ENCODE peak calls at places on chromosomes 7 and 10, in seven cellular contexts. One of them, this sample, is unnamed.

GRCh38 chr7:28075674-28076358 is 104.8 kb downstream of the JAZF1 start:
- DNase-seq in H9: no peak
- DNase-seq in HCT116: no peak
- DNase-seq in OCI-LY7: no peak
- DNase-seq in brain microvascular endothelial cell: no peak
- DNase-seq in astrocyte of the spinal cord: no peak
- DNase-seq in Peyer's patch: no peak
- DNase-seq in this sample: no peak

GRCh38 chr7:36606442-36607205 is 117.7 kb downstream of the AOAH start:
- DNase-seq in astrocyte of the spinal cord: no peak
- DNase-seq in Peyer's patch: no peak
- DNase-seq in HCT116: no peak
- DNase-seq in H9: no peak
- DNase-seq in OCI-LY7: no peak
- DNase-seq in brain microvascular endothelial cell: no peak
- DNase-seq in this sample: no peak

GRCh38 chr7:73356176-73356575 is 28.2 kb downstream of the FKBP6 start:
- DNase-seq in H9: no peak
- DNase-seq in OCI-LY7: no peak
- DNase-seq in brain microvascular endothelial cell: no peak
- DNase-seq in HCT116: no peak
- DNase-seq in astrocyte of the spinal cord: no peak
- DNase-seq in Peyer's patch: no peak
- DNase-seq in this sample: no peak

GRCh38 chr10:3622427-3622826 is 162.6 kb downstream of the KLF6 start:
- DNase-seq in Peyer's patch: no peak
- DNase-seq in HCT116: no peak
- DNase-seq in brain microvascular endothelial cell: no peak
- DNase-seq in OCI-LY7: peak
- DNase-seq in H9: no peak
- DNase-seq in astrocyte of the spinal cord: no peak
- DNase-seq in this sample: no peak

GRCh38 chr10:35728341-35728740 is 86.2 kb upstream of the FZD8 start:
- DNase-seq in Peyer's patch: no peak
- DNase-seq in OCI-LY7: no peak
- DNase-seq in HCT116: no peak
- DNase-seq in H9: no peak
- DNase-seq in astrocyte of the spinal cord: no peak
- DNase-seq in brain microvascular endothelial cell: no peak
- DNase-seq in this sample: no peak

GRCh38 chr7:134905375-134905774 is 80.9 kb upstream of the AGBL3 start:
- DNase-seq in Peyer's patch: peak
- DNase-seq in H9: no peak
- DNase-seq in OCI-LY7: no peak
- DNase-seq in HCT116: no peak
- DNase-seq in brain microvascular endothelial cell: peak
- DNase-seq in astrocyte of the spinal cord: peak
- DNase-seq in this sample: no peak

GRCh38 chr10:110772454-110773025 is 99.2 kb upstream of the PDCD4 start:
- DNase-seq in brain microvascular endothelial cell: no peak
- DNase-seq in Peyer's patch: no peak
- DNase-seq in astrocyte of the spinal cord: no peak
- DNase-seq in HCT116: no peak
- DNase-seq in OCI-LY7: peak
- DNase-seq in H9: no peak
- DNase-seq in this sample: no peak

GRCh38 chr7:12802070-12802469 is 114.6 kb downstream of the ARL4A start:
- DNase-seq in OCI-LY7: no peak
- DNase-seq in HCT116: peak
- DNase-seq in brain microvascular endothelial cell: no peak
- DNase-seq in H9: no peak
- DNase-seq in Peyer's patch: peak
- DNase-seq in astrocyte of the spinal cord: no peak
- DNase-seq in this sample: no peak

GRCh38 chr10:99382181-99382580 is 48.2 kb downstream of the GOT1 start:
- DNase-seq in astrocyte of the spinal cord: no peak
- DNase-seq in HCT116: no peak
- DNase-seq in OCI-LY7: no peak
- DNase-seq in Peyer's patch: no peak
- DNase-seq in brain microvascular endothelial cell: no peak
- DNase-seq in H9: no peak
- DNase-seq in this sample: no peak

GRCh38 chr10:287814-288213 is 152.6 kb downstream of the ZMYND11 start:
- DNase-seq in brain microvascular endothelial cell: no peak
- DNase-seq in H9: peak
- DNase-seq in Peyer's patch: no peak
- DNase-seq in OCI-LY7: no peak
- DNase-seq in astrocyte of the spinal cord: no peak
- DNase-seq in HCT116: peak
- DNase-seq in this sample: no peak

GRCh38 chr10:11547111-11547625 is 64.3 kb downstream of the USP6NL start:
- DNase-seq in brain microvascular endothelial cell: peak
- DNase-seq in H9: no peak
- DNase-seq in OCI-LY7: no peak
- DNase-seq in Peyer's patch: no peak
- DNase-seq in HCT116: no peak
- DNase-seq in astrocyte of the spinal cord: peak
- DNase-seq in this sample: no peak

GRCh38 chr10:30557884-30558283 is 71.7 kb downstream of the LYZL2 start:
- DNase-seq in astrocyte of the spinal cord: peak
- DNase-seq in OCI-LY7: no peak
- DNase-seq in H9: no peak
- DNase-seq in brain microvascular endothelial cell: peak
- DNase-seq in HCT116: no peak
- DNase-seq in Peyer's patch: no peak
- DNase-seq in this sample: no peak

GRCh38 chr7:131603932-131604331 is 47.5 kb upstream of the PODXL start:
- DNase-seq in HCT116: no peak
- DNase-seq in brain microvascular endothelial cell: no peak
- DNase-seq in H9: no peak
- DNase-seq in astrocyte of the spinal cord: no peak
- DNase-seq in OCI-LY7: no peak
- DNase-seq in Peyer's patch: no peak
- DNase-seq in this sample: no peak

GRCh38 chr7:151315038-151315655 is 26.5 kb upstream of the NUB1 start:
- DNase-seq in OCI-LY7: peak
- DNase-seq in HCT116: peak
- DNase-seq in astrocyte of the spinal cord: peak
- DNase-seq in H9: peak
- DNase-seq in brain microvascular endothelial cell: peak
- DNase-seq in Peyer's patch: peak
- DNase-seq in this sample: no peak

DNA sequence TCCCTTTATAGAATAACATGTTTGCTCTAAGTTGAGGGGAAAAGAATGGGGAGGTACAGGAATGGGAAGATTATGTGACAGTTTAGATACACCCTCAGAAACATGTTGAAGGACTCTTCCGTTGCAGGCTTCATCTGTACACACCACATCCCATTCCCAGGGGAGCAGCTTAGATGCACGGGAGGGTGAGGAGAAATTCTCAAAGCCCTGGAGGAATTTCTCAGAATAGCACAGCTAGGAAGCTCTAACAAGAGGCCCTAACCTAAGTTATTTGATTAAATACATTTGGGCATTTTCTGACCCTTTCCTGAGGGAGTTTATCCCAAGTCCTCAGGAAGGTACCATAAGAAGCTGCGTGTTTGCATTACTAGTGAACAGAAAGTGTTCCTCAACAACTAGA is 660.2 kb upstream of the IGFBP3 start:
- DNase-seq in Peyer's patch: no peak
- DNase-seq in OCI-LY7: no peak
- DNase-seq in H9: no peak
- DNase-seq in brain microvascular endothelial cell: no peak
- DNase-seq in astrocyte of the spinal cord: no peak
- DNase-seq in HCT116: no peak
- DNase-seq in this sample: no peak
- TF ChIP-seq CTCF in Peyer's patch: no peak
- TF ChIP-seq CTCF in OCI-LY7: no peak
- TF ChIP-seq CTCF in H9: no peak
- TF ChIP-seq CTCF in brain microvascular endothelial cell: no peak
- TF ChIP-seq CTCF in astrocyte of the spinal cord: no peak
- TF ChIP-seq CTCF in HCT116: no peak
- TF ChIP-seq CTCF in this sample: no peak

DNA sequence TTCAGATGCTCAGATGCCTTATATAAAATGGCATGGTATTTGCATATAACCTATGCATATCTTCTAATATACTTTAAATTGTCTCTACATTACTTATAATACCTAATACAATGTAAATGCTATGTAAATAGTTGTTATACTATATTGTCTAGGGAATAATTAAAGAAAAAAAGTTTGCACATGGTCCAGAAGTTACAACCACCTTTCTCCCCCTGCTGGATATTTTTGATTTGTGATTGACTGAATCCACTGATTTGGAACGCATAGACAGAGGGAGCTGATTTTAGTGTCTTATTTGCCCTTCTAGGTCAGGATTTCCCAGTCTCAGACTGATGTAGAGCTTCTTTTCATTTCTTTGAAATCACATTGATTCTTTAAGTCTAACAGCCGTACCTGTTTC is 31.8 kb downstream of the MDFIC start:
- DNase-seq in HCT116: no peak
- DNase-seq in OCI-LY7: no peak
- DNase-seq in astrocyte of the spinal cord: no peak
- DNase-seq in Peyer's patch: no peak
- DNase-seq in H9: no peak
- DNase-seq in brain microvascular endothelial cell: no peak
- DNase-seq in this sample: no peak
- TF ChIP-seq CTCF in HCT116: peak
- TF ChIP-seq CTCF in OCI-LY7: no peak
- TF ChIP-seq CTCF in astrocyte of the spinal cord: no peak
- TF ChIP-seq CTCF in Peyer's patch: no peak
- TF ChIP-seq CTCF in H9: no peak
- TF ChIP-seq CTCF in brain microvascular endothelial cell: peak
- TF ChIP-seq CTCF in this sample: no peak

DNA sequence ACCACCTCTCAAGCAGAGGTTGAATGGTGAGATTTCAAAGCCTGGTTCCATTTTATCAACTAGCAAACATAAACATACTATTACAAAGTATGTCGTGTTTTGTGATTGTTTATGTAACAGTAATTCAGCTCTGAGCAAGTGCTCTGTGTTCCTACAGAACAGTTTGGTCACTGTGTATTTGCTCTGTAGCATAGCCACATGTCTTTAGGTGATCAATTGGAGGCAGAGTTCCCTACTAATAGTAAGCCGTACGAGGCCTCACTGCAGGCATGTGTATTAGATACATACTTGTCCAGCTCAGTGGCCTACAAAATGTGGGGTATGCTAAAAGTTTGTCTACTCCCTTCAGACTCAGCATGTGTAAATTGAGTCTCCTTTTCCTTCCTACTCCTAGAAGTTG is 53.0 kb downstream of the C1GALT1 start:
- DNase-seq in HCT116: no peak
- DNase-seq in Peyer's patch: no peak
- DNase-seq in OCI-LY7: no peak
- DNase-seq in H9: no peak
- DNase-seq in astrocyte of the spinal cord: no peak
- DNase-seq in brain microvascular endothelial cell: no peak
- DNase-seq in this sample: no peak
- TF ChIP-seq CTCF in HCT116: no peak
- TF ChIP-seq CTCF in Peyer's patch: no peak
- TF ChIP-seq CTCF in OCI-LY7: no peak
- TF ChIP-seq CTCF in H9: no peak
- TF ChIP-seq CTCF in astrocyte of the spinal cord: no peak
- TF ChIP-seq CTCF in brain microvascular endothelial cell: no peak
- TF ChIP-seq CTCF in this sample: no peak

GRCh38 chr10:61662794-61663259 is at the start of gene CABCOCO1:
- DNase-seq in OCI-LY7: no peak
- DNase-seq in Peyer's patch: peak
- DNase-seq in H9: peak
- DNase-seq in HCT116: peak
- DNase-seq in brain microvascular endothelial cell: peak
- DNase-seq in astrocyte of the spinal cord: peak
- DNase-seq in this sample: peak
- TF ChIP-seq CTCF in OCI-LY7: no peak
- TF ChIP-seq CTCF in Peyer's patch: no peak
- TF ChIP-seq CTCF in H9: peak
- TF ChIP-seq CTCF in HCT116: no peak
- TF ChIP-seq CTCF in brain microvascular endothelial cell: no peak
- TF ChIP-seq CTCF in astrocyte of the spinal cord: peak
- TF ChIP-seq CTCF in this sample: no peak

GRCh38 chr10:60397792-60398191 is 8.1 kb upstream of the ANK3 start:
- DNase-seq in Peyer's patch: no peak
- DNase-seq in astrocyte of the spinal cord: no peak
- DNase-seq in OCI-LY7: no peak
- DNase-seq in H9: no peak
- DNase-seq in brain microvascular endothelial cell: no peak
- DNase-seq in HCT116: no peak
- DNase-seq in this sample: no peak

GRCh38 chr10:60394444-60394843 is 4.8 kb upstream of the ANK3 start:
- DNase-seq in brain microvascular endothelial cell: no peak
- DNase-seq in OCI-LY7: no peak
- DNase-seq in astrocyte of the spinal cord: no peak
- DNase-seq in Peyer's patch: no peak
- DNase-seq in HCT116: no peak
- DNase-seq in H9: no peak
- DNase-seq in this sample: no peak

GRCh38 chr10:60396766-60397165 is 7.1 kb upstream of the ANK3 start:
- DNase-seq in astrocyte of the spinal cord: no peak
- DNase-seq in brain microvascular endothelial cell: no peak
- DNase-seq in H9: no peak
- DNase-seq in HCT116: no peak
- DNase-seq in Peyer's patch: no peak
- DNase-seq in OCI-LY7: no peak
- DNase-seq in this sample: no peak

GRCh38 chr10:60399343-60399742 is 9.7 kb upstream of the ANK3 start:
- DNase-seq in brain microvascular endothelial cell: no peak
- DNase-seq in HCT116: no peak
- DNase-seq in astrocyte of the spinal cord: no peak
- DNase-seq in Peyer's patch: no peak
- DNase-seq in OCI-LY7: no peak
- DNase-seq in H9: no peak
- DNase-seq in this sample: no peak

DNA sequence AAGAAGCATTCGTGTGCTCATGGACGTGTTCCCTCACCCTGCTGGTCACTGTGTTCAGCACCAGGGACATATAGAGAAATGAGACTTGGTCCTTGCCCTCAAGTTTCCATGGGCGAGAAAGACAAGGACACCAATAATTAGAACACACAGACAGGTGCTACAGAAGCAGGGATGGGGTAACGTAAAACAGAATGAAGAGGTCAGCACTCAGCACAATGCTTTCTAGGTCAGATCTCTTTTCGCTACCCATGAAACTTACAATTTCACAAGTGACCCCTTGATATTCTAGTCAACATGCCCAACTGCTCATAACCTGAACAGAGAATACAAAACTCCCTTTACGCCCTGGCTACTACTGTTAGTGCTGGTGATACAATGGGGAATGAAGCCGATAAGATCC is 6.0 kb upstream of the ANK3 start:
- DNase-seq in HCT116: no peak
- DNase-seq in H9: no peak
- DNase-seq in Peyer's patch: no peak
- DNase-seq in brain microvascular endothelial cell: no peak
- DNase-seq in OCI-LY7: no peak
- DNase-seq in astrocyte of the spinal cord: no peak
- DNase-seq in this sample: no peak
- TF ChIP-seq CTCF in HCT116: no peak
- TF ChIP-seq CTCF in H9: no peak
- TF ChIP-seq CTCF in Peyer's patch: no peak
- TF ChIP-seq CTCF in brain microvascular endothelial cell: no peak
- TF ChIP-seq CTCF in OCI-LY7: no peak
- TF ChIP-seq CTCF in astrocyte of the spinal cord: no peak
- TF ChIP-seq CTCF in this sample: no peak

GRCh38 chr7:155405399-155406318 is 52.3 kb upstream of the EN2 start:
- DNase-seq in brain microvascular endothelial cell: no peak
- DNase-seq in astrocyte of the spinal cord: no peak
- DNase-seq in HCT116: no peak
- DNase-seq in H9: peak
- DNase-seq in OCI-LY7: no peak
- DNase-seq in Peyer's patch: no peak
- DNase-seq in this sample: no peak
- TF ChIP-seq CTCF in brain microvascular endothelial cell: peak
- TF ChIP-seq CTCF in astrocyte of the spinal cord: no peak
- TF ChIP-seq CTCF in HCT116: peak
- TF ChIP-seq CTCF in H9: peak
- TF ChIP-seq CTCF in OCI-LY7: peak
- TF ChIP-seq CTCF in Peyer's patch: no peak
- TF ChIP-seq CTCF in this sample: no peak

This sample was measured in spleen.